ENCODE peak calls at places on chromosomes 13 and 19, in four cellular contexts. M, C, P and R are unnamed samples.

GRCh38 chr19:45250832-45251451 is at the start of gene MARK4:
- DNase-seq in P (peak; percentile 74), C (no peak), M (peak; percentile 54), R (no peak)

GRCh38 chr13:110645750-110646149 is 30.4 kb downstream of the NAXD start:
- DNase-seq in C (no peak), M (no peak), P (no peak), R (no peak)

GRCh38 chr13:48437381-48437780 is 24.5 kb upstream of the LPAR6 start:
- DNase-seq in P (no peak), C (no peak), M (no peak), R (no peak)

GRCh38 chr19:18723871-18724377 is 40.4 kb downstream of the CRTC1 start:
- DNase-seq in P (no peak), C (no peak), M (no peak), R (no peak)

GRCh38 chr19:29587059-29587458 is 19.0 kb upstream of the POP4 start:
- DNase-seq in C (no peak), M (no peak), P (no peak), R (no peak)

GRCh38 chr19:1070576-1070930 is 3.6 kb downstream of the ARHGAP45 start:
- DNase-seq in P (no peak), M (peak; percentile 77), C (no peak), R (no peak)

GRCh38 chr19:54029930-54030490 is 33.7 kb downstream of the VSTM1 start:
- DNase-seq in M (peak; percentile 86), C (no peak), P (peak; percentile 76), R (peak; percentile 72)

GRCh38 chr13:39012608-39013007 is 22.0 kb upstream of the STOML3 start:
- DNase-seq in M (peak; percentile 71), C (no peak), P (no peak), R (no peak)

GRCh38 chr13:23433171-23434153 is at the start of gene SACS:
- DNase-seq in M (peak; percentile 82), C (no peak), P (no peak), R (no peak)

GRCh38 chr19:1453525-1454371 is 3.8 kb downstream of the APC2 start:
- DNase-seq in P (no peak), C (no peak), M (no peak), R (no peak)

GRCh38 chr13:80132741-80133601 is 208.0 kb downstream of the SPRY2 start:
- DNase-seq in C (no peak), P (no peak), M (no peak), R (peak; percentile 0)

GRCh38 chr19:12789098-12789903 is 2.0 kb upstream of the JUNB start:
- DNase-seq in M (peak; percentile 37), P (peak; percentile 50), C (no peak), R (no peak)

GRCh38 chr13:45055198-45055901 is 65.0 kb upstream of the GTF2F2 start:
- DNase-seq in P (no peak), C (peak; percentile 24), M (no peak), R (no peak)

GRCh38 chr19:58381460-58382220 is 810 bp upstream of the ZNF837 start:
- DNase-seq in C (no peak), P (no peak), M (no peak), R (no peak)

GRCh38 chr13:84672616-84673015 is 790.3 kb upstream of the SLITRK1 start:
- DNase-seq in M (no peak), C (no peak), P (no peak), R (no peak)

GRCh38 chr19:40217027-40217810 is 965 bp downstream of the TTC9B start:
- DNase-seq in P (peak; percentile 80), M (peak; percentile 82), C (no peak), R (no peak)

GRCh38 chr13:40401911-40402776 is 264.3 kb downstream of the FOXO1 start:
- DNase-seq in C (peak; percentile 74), P (peak; percentile 68), M (no peak), R (peak; percentile 88)

GRCh38 chr13:41652735-41653361 is 195.5 kb downstream of the RGCC start:
- DNase-seq in M (no peak), C (no peak), P (peak; percentile 21), R (peak; percentile 62)

GRCh38 chr19:35868172-35868822 is at the start of gene APLP1:
- DNase-seq in P (peak; percentile 83), M (peak; percentile 69), C (no peak), R (peak; percentile 14)

GRCh38 chr19:45852145-45852750 is 10.7 kb downstream of the SYMPK start:
- DNase-seq in C (no peak), P (no peak), M (no peak), R (no peak)

GRCh38 chr13:37109080-37109678 is 3.7 kb upstream of the CSNK1A1L start:
- DNase-seq in P (peak; percentile 11), C (no peak), M (no peak), R (peak; percentile 3)

GRCh38 chr19:32358311-32358710 is 12.9 kb downstream of the ZNF507 start:
- DNase-seq in M (no peak), C (no peak), P (no peak), R (no peak)

GRCh38 chr13:67122251-67122650 is 107.9 kb downstream of the PCDH9 start:
- DNase-seq in M (no peak), C (no peak), P (no peak), R (no peak)

GRCh38 chr13:30705672-30706071 is 29.7 kb upstream of the ALOX5AP start:
- DNase-seq in P (no peak), C (no peak), M (no peak), R (no peak)

GRCh38 chr13:28583661-28584091 is 75.3 kb upstream of the POMP start:
- DNase-seq in M (peak; percentile 14), P (peak; percentile 45), C (no peak), R (no peak)

GRCh38 chr13:30431269-30431950 is 9.1 kb downstream of the UBE2L5 start:
- DNase-seq in C (no peak), P (no peak), M (no peak), R (no peak)

GRCh38 chr13:102678339-102679122 is 16.3 kb downstream of the METTL21C start:
- DNase-seq in M (no peak), C (no peak), P (no peak), R (no peak)

GRCh38 chr19:33459220-33459619 is 62.4 kb downstream of the PEPD start:
- DNase-seq in C (no peak), M (no peak), P (no peak), R (no peak)

GRCh38 chr19:4575978-4576933 is 16.8 kb upstream of the SEMA6B start:
- DNase-seq in M (peak; percentile 89), C (no peak), P (peak; percentile 81), R (peak; percentile 61)

GRCh38 chr13:53121131-53121773 is 92.6 kb downstream of the OLFM4 start:
- DNase-seq in P (no peak), C (no peak), M (no peak), R (no peak)

GRCh38 chr19:15323496-15324235 is 8.7 kb downstream of the BRD4 start:
- DNase-seq in M (no peak), P (peak; percentile 28), C (no peak), R (peak; percentile 59)

GRCh38 chr13:83613524-83613923 is 268.8 kb downstream of the SLITRK1 start:
- DNase-seq in C (no peak), P (no peak), M (no peak), R (no peak)

GRCh38 chr13:44108345-44108858 is 228.7 kb downstream of the LACC1 start:
- DNase-seq in P (no peak), M (no peak), C (no peak), R (peak; percentile 57)

GRCh38 chr13:105135852-105136251 is 1399.6 kb downstream of the EFNB2 start:
- DNase-seq in C (no peak), M (no peak), P (no peak), R (no peak)

GRCh38 chr13:105142556-105142955 is 1392.9 kb downstream of the EFNB2 start:
- DNase-seq in P (no peak), C (no peak), M (no peak), R (no peak)

GRCh38 chr13:105139380-105140285 is 1395.8 kb downstream of the EFNB2 start:
- DNase-seq in P (no peak), C (peak; percentile 87), M (peak; percentile 11), R (peak; percentile 13)

GRCh38 chr13:105144020-105144419 is 1391.4 kb downstream of the EFNB2 start:
- DNase-seq in P (no peak), M (no peak), C (no peak), R (no peak)

GRCh38 chr13:105139048-105139379 is 1396.4 kb downstream of the EFNB2 start:
- DNase-seq in P (no peak), C (no peak), M (no peak), R (no peak)
- TF ChIP-seq ATF2 in P (no peak), C (no peak), M (no peak), R (no peak)

GRCh38 chr13:113148407-113148806 is 10.0 kb upstream of the PROZ start:
- DNase-seq in M (no peak), P (no peak), C (no peak), R (no peak)

GRCh38 chr13:113151745-113152707 is 6.4 kb upstream of the PROZ start:
- DNase-seq in P (no peak), C (no peak), M (no peak), R (no peak)

GRCh38 chr13:113148940-113149503 is 9.4 kb upstream of the PROZ start:
- DNase-seq in C (no peak), P (no peak), M (no peak), R (no peak)

GRCh38 chr13:113150545-113151365 is 7.7 kb upstream of the PROZ start:
- DNase-seq in C (no peak), M (no peak), P (no peak), R (no peak)

GRCh38 chr13:113149711-113150544 is 8.5 kb upstream of the PROZ start:
- DNase-seq in P (no peak), M (no peak), C (no peak), R (peak; percentile 91)
- TF ChIP-seq NR2C2 in P (no peak), M (no peak), C (no peak), R (peak; percentile 52)

DNA sequence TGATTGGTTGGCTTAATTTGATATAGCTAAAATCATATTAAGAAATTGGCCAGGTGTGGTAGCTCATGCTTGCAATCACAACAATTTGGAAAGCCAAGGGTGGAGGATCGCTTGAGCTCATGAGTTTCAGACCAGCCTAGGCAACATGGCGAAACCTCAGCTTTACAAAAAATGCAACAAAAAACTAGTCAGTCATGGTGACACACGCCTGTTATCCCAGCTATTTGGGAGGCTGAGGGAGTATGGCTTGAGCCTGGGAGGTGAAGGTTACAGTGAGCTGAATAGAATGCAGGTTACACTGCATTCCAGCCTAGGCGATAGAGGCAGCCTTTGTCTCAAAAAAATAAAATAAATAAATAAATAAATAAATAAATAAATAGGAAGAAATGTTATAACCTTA is 1579.6 kb upstream of the SLC10A2 start:
- DNase-seq in P (no peak), C (no peak), M (no peak), R (no peak)
- TF ChIP-seq ATF2 in P (no peak), C (no peak), M (no peak), R (no peak)

GRCh38 chr13:26220575-26220974 is 1.5 kb downstream of the RNF6 start:
- DNase-seq in C (no peak), P (peak; percentile 38), M (no peak), R (no peak)

GRCh38 chr13:26222523-26223046 is 471 bp upstream of the RNF6 start:
- DNase-seq in M (no peak), P (no peak), C (no peak), R (no peak)

GRCh38 chr13:26221721-26222522 is at the start of gene RNF6:
- DNase-seq in C (peak; percentile 96), P (peak; percentile 96), M (peak; percentile 86), R (peak; percentile 94)

GRCh38 chr13:26221399-26221720 is 754 bp downstream of the RNF6 start:
- DNase-seq in M (no peak), P (no peak), C (no peak), R (no peak)

DNA sequence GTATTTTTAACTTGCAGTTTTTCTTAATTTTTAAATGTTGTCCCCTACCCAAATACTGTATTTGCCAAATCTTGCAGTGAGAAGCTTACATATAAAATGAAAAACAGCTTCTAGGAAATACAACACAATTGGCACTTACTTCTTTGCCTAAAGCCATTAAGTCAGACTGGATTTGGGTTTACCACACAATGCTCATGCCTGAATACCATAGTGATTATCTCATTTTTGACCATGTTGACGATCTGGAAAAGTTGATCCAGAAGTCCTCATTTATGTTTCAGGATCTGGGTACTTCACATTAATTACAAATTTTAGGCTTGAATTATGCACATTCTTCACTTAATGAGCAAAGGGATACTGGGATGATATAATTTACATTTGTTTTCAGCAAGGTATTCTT is 2.4 kb downstream of the RNF6 start:
- DNase-seq in P (no peak), C (no peak), M (no peak), R (no peak)
- TF ChIP-seq NR2C2 in P (no peak), C (no peak), M (no peak), R (no peak)